ENCODE peak calls at places on chromosomes 3 and 15, in four cellular contexts. M, Q, L and I are unnamed samples.
A peak's percentile ranks its signal among the peaks of the same experiment; 100 is the strongest.

GRCh38 chr3:129399895-129400357 is 28.5 kb downstream of the EFCAB12 start:
- DNase-seq in Q (no peak), L (no peak), M (peak; percentile 15), I (no peak)

GRCh38 chr3:143269741-143270140 is 150.2 kb downstream of the CHST2 start:
- DNase-seq in M (no peak), Q (no peak), L (no peak), I (no peak)

GRCh38 chr3:71035886-71036285 is 547.6 kb downstream of the FOXP1 start:
- DNase-seq in M (no peak), Q (no peak), L (no peak), I (no peak)

GRCh38 chr3:188037965-188038581 is 115.9 kb upstream of the LPP start:
- DNase-seq in M (no peak), L (no peak), Q (no peak), I (no peak)

GRCh38 chr3:99172736-99173657 is 271.5 kb upstream of the DCBLD2 start:
- DNase-seq in L (peak; percentile 54), Q (peak; percentile 9), M (peak; percentile 11), I (peak; percentile 84)

GRCh38 chr3:43709022-43709421 is 18.3 kb downstream of the ABHD5 start:
- DNase-seq in Q (no peak), L (peak; percentile 63), M (no peak), I (no peak)

GRCh38 chr15:45030743-45031142 is 7.7 kb downstream of the SORD start:
- DNase-seq in Q (no peak), M (no peak), L (no peak), I (no peak)

GRCh38 chr3:159234306-159234705 is 432.5 kb downstream of the MFSD1 start:
- DNase-seq in Q (no peak), M (no peak), L (no peak), I (no peak)

GRCh38 chr3:140563206-140563605 is 114.7 kb upstream of the TRIM42 start:
- DNase-seq in Q (no peak), L (no peak), M (no peak), I (no peak)

GRCh38 chr3:192930585-192930984 is 12.9 kb upstream of the MB21D2 start:
- DNase-seq in M (no peak), L (no peak), Q (no peak), I (no peak)

GRCh38 chr15:44719293-44719999 is 8.1 kb downstream of the B2M start:
- DNase-seq in L (peak; percentile 29), Q (peak; percentile 91), M (peak; percentile 13), I (peak; percentile 33)

GRCh38 chr3:53219897-53220483 is 35.8 kb downstream of the TKT start:
- DNase-seq in L (peak; percentile 76), M (peak; percentile 80), Q (peak; percentile 17), I (peak; percentile 93)

GRCh38 chr15:89888214-89888804 is 5.5 kb downstream of the AP3S2 start:
- DNase-seq in Q (no peak), L (peak; percentile 56), M (no peak), I (peak; percentile 61)

GRCh38 chr15:57551717-57552677 is 39.7 kb upstream of the MYZAP start:
- DNase-seq in M (no peak), L (peak; percentile 52), Q (no peak), I (peak; percentile 89)

GRCh38 chr15:61798631-61799030 is 261.6 kb downstream of the VPS13C start:
- DNase-seq in Q (no peak), L (no peak), M (no peak), I (no peak)

GRCh38 chr3:120983841-120984240 is 75.8 kb downstream of the STXBP5L start:
- DNase-seq in Q (no peak), L (no peak), M (no peak), I (peak; percentile 39)

GRCh38 chr3:12004741-12005513 is 739 bp downstream of the SYN2 start:
- DNase-seq in Q (no peak), L (no peak), M (no peak), I (peak; percentile 54)

GRCh38 chr3:131796558-131796957 is 238.3 kb downstream of the CPNE4 start:
- DNase-seq in L (no peak), Q (peak; percentile 61), M (no peak), I (peak; percentile 40)

GRCh38 chr3:177776656-177777055 is 579.4 kb upstream of the TBL1XR1 start:
- DNase-seq in L (peak; percentile 18), M (no peak), Q (no peak), I (peak; percentile 8)

GRCh38 chr3:73452731-73453130 is 172.0 kb downstream of the PDZRN3 start:
- DNase-seq in L (no peak), Q (no peak), M (no peak), I (no peak)

GRCh38 chr3:100590114-100590839 is 19.1 kb upstream of the ADGRG7 start:
- DNase-seq in M (peak; percentile 51), Q (peak; percentile 68), L (peak; percentile 66), I (peak; percentile 74)

GRCh38 chr15:74209997-74210573 is 7.5 kb upstream of the STRA6 start:
- DNase-seq in M (no peak), L (no peak), Q (no peak), I (no peak)

GRCh38 chr3:146335386-146335785 is 84.5 kb upstream of the PLSCR4 start:
- DNase-seq in M (no peak), Q (no peak), L (no peak), I (no peak)

GRCh38 chr3:33980252-33980651 is 181.8 kb downstream of the PDCD6IP start:
- DNase-seq in M (peak; percentile 20), Q (peak; percentile 11), L (peak; percentile 66), I (peak; percentile 46)

GRCh38 chr15:29029651-29030195 is 143.9 kb downstream of the APBA2 start:
- DNase-seq in L (no peak), Q (no peak), M (no peak), I (no peak)

GRCh38 chr15:43792761-43793493 is 807 bp downstream of the SERF2 start:
- DNase-seq in L (no peak), M (peak; percentile 59), Q (no peak), I (peak; percentile 35)

GRCh38 chr3:55782806-55783205 is 295.7 kb upstream of the WNT5A start:
- DNase-seq in L (no peak), M (no peak), Q (no peak), I (no peak)

GRCh38 chr15:31974855-31975421 is 55.4 kb upstream of the CHRNA7 start:
- DNase-seq in Q (no peak), M (peak; percentile 47), L (peak; percentile 25), I (peak; percentile 92)

GRCh38 chr3:78257956-78258530 is 1218.1 kb downstream of the ROBO2 start:
- DNase-seq in L (no peak), Q (no peak), M (no peak), I (no peak)

GRCh38 chr3:67561995-67562394 is 92.4 kb downstream of the SUCLG2 start:
- DNase-seq in L (peak; percentile 66), Q (no peak), M (no peak), I (no peak)

GRCh38 chr15:68820589-68821189 is at the start of gene ANP32A:
- DNase-seq in Q (peak; percentile 62), L (peak; percentile 85), M (peak; percentile 100), I (peak; percentile 96)

GRCh38 chr15:68821190-68821897 is 649 bp upstream of the ANP32A start:
- DNase-seq in Q (no peak), L (no peak), M (no peak), I (no peak)

GRCh38 chr15:68819451-68820204 is 1.1 kb downstream of the ANP32A start:
- DNase-seq in L (peak; percentile 24), M (peak; percentile 48), Q (no peak), I (peak; percentile 75)

GRCh38 chr15:68818671-68819450 is 1.8 kb downstream of the ANP32A start:
- DNase-seq in Q (no peak), L (peak; percentile 24), M (peak; percentile 59), I (peak; percentile 68)

DNA sequence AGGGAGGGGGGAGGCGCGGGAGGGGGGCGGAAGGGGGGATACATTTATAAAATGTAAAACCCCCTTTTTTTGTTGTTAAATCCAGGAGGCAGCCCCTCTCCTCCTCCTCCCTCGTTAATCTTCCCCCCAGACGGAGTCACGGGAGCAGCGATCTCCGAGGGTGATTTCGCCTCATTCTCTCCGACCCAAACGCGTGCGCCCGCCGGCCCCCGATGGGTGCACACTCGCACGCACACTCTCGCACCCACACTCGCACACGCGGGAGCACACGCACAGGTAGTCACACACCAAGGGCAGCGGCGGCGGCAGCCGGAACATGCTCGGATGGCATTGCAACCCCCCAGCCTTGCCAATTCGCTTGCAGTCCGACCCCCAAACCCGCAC is 498 bp downstream of the ANP32A start:
- DNase-seq in M (peak; percentile 29), L (peak; percentile 21), Q (no peak), I (no peak)
- TF ChIP-seq REST in M (no peak), L (no peak), Q (no peak), I (no peak)

DNA sequence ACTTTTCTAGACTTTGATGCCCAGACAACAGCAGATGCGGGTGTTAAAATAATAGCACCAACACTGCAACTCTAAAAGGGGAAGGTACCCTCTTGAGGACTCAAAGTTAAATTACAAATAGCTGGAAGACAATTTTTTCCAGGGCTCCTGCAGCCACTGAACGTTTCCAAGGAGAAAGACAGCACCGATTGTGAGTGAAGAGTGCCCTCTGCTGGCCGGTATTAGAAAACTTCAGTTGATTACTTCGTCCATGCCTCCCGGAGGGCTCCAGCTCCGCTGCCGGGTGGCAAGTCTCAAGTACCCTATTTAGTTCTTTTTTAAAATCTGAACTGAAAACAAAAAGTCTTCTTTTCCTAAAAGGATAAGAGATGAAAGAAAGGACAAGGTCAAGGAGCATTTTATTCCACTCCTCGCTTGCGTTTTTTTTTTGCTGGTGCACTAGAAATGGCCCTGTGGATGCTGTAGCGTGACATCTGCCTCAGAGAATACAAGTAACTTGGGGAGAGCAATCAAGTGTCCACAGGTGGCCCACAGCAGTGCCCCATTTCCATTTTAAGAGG is 71.5 kb upstream of the SPATA12 start:
- DNase-seq in Q (no peak), M (peak; percentile 40), L (peak; percentile 73), I (peak; percentile 94)
- TF ChIP-seq CREB1 in Q (no peak), M (no peak), L (no peak), I (no peak)

DNA sequence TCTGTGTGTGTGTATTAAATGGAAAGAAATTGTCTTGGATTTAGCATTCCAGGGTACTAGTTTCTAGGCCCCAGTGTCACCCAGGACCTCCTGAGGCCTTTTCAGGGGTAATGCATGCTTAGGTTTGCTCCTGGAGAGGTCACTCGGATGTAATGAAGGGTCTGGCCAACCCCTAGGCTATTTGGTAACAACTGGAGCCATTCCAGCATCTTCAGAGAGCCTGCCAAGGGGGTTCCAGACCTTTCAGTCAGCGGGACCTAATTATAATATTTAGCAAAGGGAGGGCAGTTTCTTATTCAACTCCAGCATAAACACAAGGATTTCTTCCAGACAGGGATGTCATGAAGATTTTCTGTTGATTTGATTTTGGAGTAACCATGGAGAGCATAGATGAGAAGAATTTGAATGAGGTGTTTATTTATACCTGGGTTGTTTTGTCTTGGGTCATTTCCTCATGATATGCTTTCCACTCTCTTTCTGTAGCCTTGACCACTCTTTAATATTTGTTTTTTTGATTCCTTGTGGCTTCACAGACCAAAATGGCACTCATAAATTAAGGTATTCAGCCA is 17.4 kb downstream of the KAT2B start:
- DNase-seq in Q (no peak), M (no peak), L (no peak), I (no peak)
- TF ChIP-seq REST in Q (no peak), M (no peak), L (no peak), I (no peak)

DNA sequence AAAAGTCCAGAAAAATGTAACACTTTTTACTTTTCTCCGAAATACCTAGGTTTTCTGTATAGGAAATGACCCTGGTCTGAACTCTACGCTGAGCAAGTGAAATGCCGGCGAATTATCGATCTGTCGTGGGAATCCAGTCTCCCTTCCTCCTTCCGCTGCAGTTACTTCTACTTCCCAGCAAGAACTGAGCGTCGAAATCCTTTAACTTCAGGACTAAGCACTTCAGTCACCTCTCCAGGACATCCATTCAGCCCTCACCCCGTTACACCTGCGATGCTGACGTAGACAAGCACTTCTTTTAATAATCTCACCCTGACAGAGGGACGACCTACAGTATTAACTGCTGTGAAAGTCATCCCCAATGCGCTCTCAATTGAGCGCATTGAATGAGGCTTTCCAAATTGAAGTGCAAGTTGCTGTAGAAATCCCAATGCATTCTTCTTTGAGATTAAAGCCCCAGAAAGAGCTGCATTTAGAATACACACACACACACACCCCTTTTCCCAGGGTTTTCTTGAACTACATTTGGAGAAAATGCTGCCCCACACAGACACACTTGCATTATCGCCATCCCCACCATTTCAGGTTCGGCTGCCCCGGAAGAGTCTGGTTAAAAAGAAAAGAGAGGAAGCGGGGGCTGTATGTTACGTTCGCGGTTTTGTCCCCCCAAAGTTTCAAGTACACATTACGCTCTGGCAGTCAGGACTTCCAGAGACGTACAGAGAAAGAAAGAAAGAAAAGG is 1.2 kb downstream of the TOP2B start:
- DNase-seq in M (peak; percentile 37), L (peak; percentile 56), Q (no peak), I (peak; percentile 63)
- TF ChIP-seq CREB1 in M (peak; percentile 53), L (no peak), Q (no peak), I (no peak)